ENCODE peak calls at places on chromosome 20, in nine cellular contexts. One of them, this sample, is unnamed. For H3K4me1, the result is how much of the 10 kb centered on the place peaks cover.

GRCh38 chr20:49270177-49270576 is 7.7 kb downstream of the ZNFX1 start:
- DNase-seq in lower lobe of right lung: no peak
- DNase-seq in stomach: no peak
- DNase-seq in GM23338: no peak
- DNase-seq in pancreas: no peak
- DNase-seq in HepG2: no peak
- DNase-seq in heart right ventricle: no peak
- DNase-seq in PC-9: no peak
- DNase-seq in heart left ventricle: no peak
- DNase-seq in this sample: no peak

GRCh38 chr20:58293453-58293852 is 16.1 kb upstream of the RAB22A start:
- DNase-seq in HepG2: peak
- DNase-seq in heart left ventricle: peak
- DNase-seq in stomach: no peak
- DNase-seq in heart right ventricle: peak
- DNase-seq in pancreas: no peak
- DNase-seq in PC-9: no peak
- DNase-seq in lower lobe of right lung: no peak
- DNase-seq in GM23338: peak
- DNase-seq in this sample: no peak

GRCh38 chr20:58228484-58229197 is at the start of gene ANKRD60:
- DNase-seq in lower lobe of right lung: no peak
- DNase-seq in HepG2: no peak
- DNase-seq in heart right ventricle: no peak
- DNase-seq in pancreas: no peak
- DNase-seq in stomach: no peak
- DNase-seq in heart left ventricle: no peak
- DNase-seq in PC-9: no peak
- DNase-seq in GM23338: peak
- DNase-seq in this sample: no peak

GRCh38 chr20:12882832-12883506 is 125.8 kb upstream of the SPTLC3 start:
- DNase-seq in lower lobe of right lung: no peak
- DNase-seq in stomach: no peak
- DNase-seq in GM23338: no peak
- DNase-seq in pancreas: no peak
- DNase-seq in HepG2: no peak
- DNase-seq in heart left ventricle: no peak
- DNase-seq in PC-9: no peak
- DNase-seq in heart right ventricle: no peak
- DNase-seq in this sample: no peak

GRCh38 chr20:32535316-32535952 is 49.7 kb downstream of the NOL4L start:
- DNase-seq in lower lobe of right lung: peak
- DNase-seq in pancreas: no peak
- DNase-seq in heart left ventricle: no peak
- DNase-seq in GM23338: no peak
- DNase-seq in stomach: no peak
- DNase-seq in PC-9: no peak
- DNase-seq in heart right ventricle: no peak
- DNase-seq in HepG2: no peak
- DNase-seq in this sample: no peak

GRCh38 chr20:52748235-52748950 is 223.8 kb upstream of the TSHZ2 start:
- DNase-seq in heart right ventricle: no peak
- DNase-seq in PC-9: no peak
- DNase-seq in lower lobe of right lung: no peak
- DNase-seq in HepG2: no peak
- DNase-seq in heart left ventricle: no peak
- DNase-seq in GM23338: no peak
- DNase-seq in stomach: no peak
- DNase-seq in pancreas: no peak
- DNase-seq in this sample: no peak

GRCh38 chr20:53926428-53927028 is 143.9 kb downstream of the BCAS1 start:
- DNase-seq in GM23338: no peak
- DNase-seq in lower lobe of right lung: no peak
- DNase-seq in HepG2: peak
- DNase-seq in stomach: peak
- DNase-seq in PC-9: peak
- DNase-seq in heart right ventricle: no peak
- DNase-seq in heart left ventricle: no peak
- DNase-seq in pancreas: no peak
- DNase-seq in this sample: no peak

GRCh38 chr20:63848003-63848911 is 13.0 kb upstream of the ABHD16B start:
- DNase-seq in stomach: no peak
- DNase-seq in heart left ventricle: peak
- DNase-seq in pancreas: no peak
- DNase-seq in lower lobe of right lung: no peak
- DNase-seq in PC-9: peak
- DNase-seq in HepG2: no peak
- DNase-seq in heart right ventricle: no peak
- DNase-seq in GM23338: no peak
- DNase-seq in this sample: no peak

GRCh38 chr20:9442858-9443257 is 71.5 kb upstream of the LAMP5 start:
- DNase-seq in lower lobe of right lung: no peak
- DNase-seq in PC-9: no peak
- DNase-seq in heart right ventricle: no peak
- DNase-seq in pancreas: peak
- DNase-seq in GM23338: no peak
- DNase-seq in heart left ventricle: no peak
- DNase-seq in stomach: peak
- DNase-seq in HepG2: peak
- DNase-seq in this sample: no peak

DNA sequence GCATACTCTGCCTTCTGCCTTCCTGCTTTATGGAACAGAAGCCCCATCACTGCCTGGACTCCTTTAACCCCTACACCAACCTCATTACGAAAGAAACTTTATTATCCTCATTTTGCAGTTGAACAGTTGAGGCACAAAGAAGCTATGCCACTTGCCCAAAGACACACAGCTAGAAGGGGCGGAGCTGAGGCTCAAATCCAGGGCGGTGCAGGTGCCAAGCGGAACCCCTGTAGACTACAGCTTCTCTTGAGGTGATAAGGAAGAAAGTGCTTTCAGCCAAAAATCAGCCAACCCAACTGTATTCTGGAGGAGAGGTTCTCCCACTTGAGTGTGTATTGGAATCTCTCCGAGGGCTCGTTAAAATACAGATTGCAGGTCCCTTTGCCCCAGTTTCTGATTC is 90.5 kb downstream of the PRND start:
- DNase-seq in lower lobe of right lung: no peak
- DNase-seq in pancreas: no peak
- DNase-seq in heart right ventricle: no peak
- DNase-seq in GM23338: no peak
- DNase-seq in stomach: no peak
- DNase-seq in HepG2: no peak
- DNase-seq in heart left ventricle: no peak
- DNase-seq in PC-9: no peak
- DNase-seq in this sample: no peak
- H3K4me1 ChIP-seq in lower lobe of right lung: half or more
- H3K4me1 ChIP-seq in pancreas: under half
- H3K4me1 ChIP-seq in heart right ventricle: under half
- H3K4me1 ChIP-seq in GM23338: under half
- H3K4me1 ChIP-seq in stomach: under half
- H3K4me1 ChIP-seq in HepG2: under half
- H3K4me1 ChIP-seq in heart left ventricle: under half
- H3K4me1 ChIP-seq in PC-9: under half
- H3K4me1 ChIP-seq in this sample: under half

DNA sequence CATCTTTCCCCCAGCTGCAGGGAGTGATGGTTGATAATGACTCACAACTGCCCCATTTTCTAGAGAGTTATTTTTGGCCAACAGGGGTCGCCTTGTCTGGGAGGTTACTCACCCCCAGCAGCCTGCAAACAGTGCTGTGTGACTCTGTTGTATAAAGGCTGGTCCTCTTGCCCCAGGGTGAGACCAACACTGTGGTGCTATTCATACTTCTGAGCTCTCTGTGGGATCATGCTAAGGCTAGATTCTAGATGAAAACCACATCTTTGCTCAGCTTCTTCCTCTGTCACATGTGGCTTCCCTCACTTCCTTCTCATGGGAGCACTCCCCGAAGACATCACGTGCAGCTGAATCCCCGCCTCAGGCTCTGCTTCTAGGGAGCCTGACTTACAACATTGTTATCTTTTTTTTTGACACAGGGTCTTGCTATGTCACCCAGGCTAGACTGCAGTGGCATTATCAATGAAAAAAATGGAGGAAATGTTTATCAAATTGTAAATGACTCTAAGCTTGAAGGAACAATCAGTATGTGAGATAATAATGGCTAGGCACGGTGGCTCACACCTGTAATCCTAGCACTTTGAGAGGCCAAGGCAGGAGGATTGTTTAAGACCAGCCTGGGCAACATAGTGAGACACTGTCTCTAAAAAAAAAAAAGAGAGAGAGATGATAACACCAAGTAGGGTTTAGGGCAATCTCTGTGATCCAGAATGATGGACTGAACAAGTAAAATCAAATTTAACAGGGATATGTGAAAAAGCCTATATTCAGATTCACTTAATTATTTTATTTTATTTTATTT is 55.7 kb upstream of the SLC23A2 start:
- DNase-seq in GM23338: peak
- DNase-seq in heart left ventricle: peak
- DNase-seq in PC-9: peak
- DNase-seq in lower lobe of right lung: peak
- DNase-seq in heart right ventricle: peak
- DNase-seq in HepG2: peak
- DNase-seq in pancreas: no peak
- DNase-seq in stomach: peak
- DNase-seq in this sample: no peak
- TF ChIP-seq CTCF in GM23338: peak
- TF ChIP-seq CTCF in heart left ventricle: peak
- TF ChIP-seq CTCF in PC-9: peak
- TF ChIP-seq CTCF in lower lobe of right lung: peak
- TF ChIP-seq CTCF in heart right ventricle: peak
- TF ChIP-seq CTCF in HepG2: peak
- TF ChIP-seq CTCF in pancreas: no peak
- TF ChIP-seq CTCF in stomach: no peak
- TF ChIP-seq CTCF in this sample: no peak

GRCh38 chr20:45051497-45052060 is 49.3 kb downstream of the KCNS1 start:
- DNase-seq in heart left ventricle: no peak
- DNase-seq in GM23338: no peak
- DNase-seq in lower lobe of right lung: no peak
- DNase-seq in PC-9: no peak
- DNase-seq in pancreas: no peak
- DNase-seq in stomach: no peak
- DNase-seq in heart right ventricle: no peak
- DNase-seq in HepG2: no peak
- DNase-seq in this sample: no peak

GRCh38 chr20:45052698-45053440 is 48.1 kb downstream of the KCNS1 start:
- DNase-seq in heart left ventricle: no peak
- DNase-seq in PC-9: no peak
- DNase-seq in HepG2: no peak
- DNase-seq in lower lobe of right lung: no peak
- DNase-seq in pancreas: no peak
- DNase-seq in GM23338: no peak
- DNase-seq in stomach: no peak
- DNase-seq in heart right ventricle: no peak
- DNase-seq in this sample: no peak

GRCh38 chr20:45047581-45048119 is 53.3 kb downstream of the KCNS1 start:
- DNase-seq in HepG2: no peak
- DNase-seq in heart left ventricle: no peak
- DNase-seq in PC-9: no peak
- DNase-seq in lower lobe of right lung: no peak
- DNase-seq in heart right ventricle: no peak
- DNase-seq in GM23338: no peak
- DNase-seq in stomach: no peak
- DNase-seq in pancreas: no peak
- DNase-seq in this sample: no peak

GRCh38 chr20:45049904-45050471 is 50.9 kb downstream of the KCNS1 start:
- DNase-seq in PC-9: no peak
- DNase-seq in GM23338: no peak
- DNase-seq in HepG2: no peak
- DNase-seq in lower lobe of right lung: no peak
- DNase-seq in pancreas: no peak
- DNase-seq in heart right ventricle: no peak
- DNase-seq in heart left ventricle: no peak
- DNase-seq in stomach: no peak
- DNase-seq in this sample: no peak

DNA sequence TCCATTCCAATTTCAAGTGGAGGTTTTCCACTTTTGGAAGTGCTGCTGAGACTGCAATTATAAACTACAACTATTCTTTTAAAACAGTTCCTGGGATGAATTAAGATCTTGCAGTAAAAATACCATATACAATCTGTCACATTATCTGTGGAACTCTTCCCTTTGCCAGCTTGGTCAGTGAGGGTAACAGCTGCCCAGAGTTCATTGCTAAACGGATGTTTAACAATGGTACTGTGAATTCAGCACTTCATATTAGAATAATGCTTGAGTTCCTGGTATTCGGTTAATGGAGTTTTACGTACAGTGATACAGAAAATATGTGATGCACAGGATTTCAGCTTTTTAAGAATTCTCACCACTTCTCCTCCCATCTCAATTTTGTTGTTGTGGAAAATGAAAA is 51.5 kb downstream of the KCNS1 start:
- DNase-seq in GM23338: no peak
- DNase-seq in stomach: no peak
- DNase-seq in PC-9: no peak
- DNase-seq in lower lobe of right lung: no peak
- DNase-seq in heart left ventricle: no peak
- DNase-seq in HepG2: no peak
- DNase-seq in heart right ventricle: no peak
- DNase-seq in pancreas: no peak
- DNase-seq in this sample: no peak
- H3K4me1 ChIP-seq in GM23338: under half
- H3K4me1 ChIP-seq in stomach: under half
- H3K4me1 ChIP-seq in PC-9: under half
- H3K4me1 ChIP-seq in lower lobe of right lung: under half
- H3K4me1 ChIP-seq in heart left ventricle: under half
- H3K4me1 ChIP-seq in HepG2: under half
- H3K4me1 ChIP-seq in heart right ventricle: under half
- H3K4me1 ChIP-seq in pancreas: under half
- H3K4me1 ChIP-seq in this sample: under half

GRCh38 chr20:34876161-34877001 is at the start of gene ACSS2:
- DNase-seq in lower lobe of right lung: peak
- DNase-seq in PC-9: peak
- DNase-seq in HepG2: peak
- DNase-seq in stomach: peak
- DNase-seq in pancreas: peak
- DNase-seq in heart right ventricle: peak
- DNase-seq in GM23338: peak
- DNase-seq in heart left ventricle: peak
- DNase-seq in this sample: peak

GRCh38 chr20:34877002-34877264 is 521 bp downstream of the ACSS2 start:
- DNase-seq in lower lobe of right lung: no peak
- DNase-seq in heart right ventricle: no peak
- DNase-seq in HepG2: no peak
- DNase-seq in stomach: no peak
- DNase-seq in heart left ventricle: no peak
- DNase-seq in GM23338: peak
- DNase-seq in PC-9: no peak
- DNase-seq in pancreas: no peak
- DNase-seq in this sample: no peak

GRCh38 chr20:34874094-34874654 is 1.5 kb upstream of the GGT7 start:
- DNase-seq in stomach: peak
- DNase-seq in pancreas: peak
- DNase-seq in HepG2: peak
- DNase-seq in heart left ventricle: peak
- DNase-seq in PC-9: peak
- DNase-seq in heart right ventricle: peak
- DNase-seq in GM23338: peak
- DNase-seq in lower lobe of right lung: peak
- DNase-seq in this sample: peak

GRCh38 chr20:34873583-34874093 is 982 bp upstream of the GGT7 start:
- DNase-seq in stomach: no peak
- DNase-seq in PC-9: no peak
- DNase-seq in heart right ventricle: no peak
- DNase-seq in pancreas: no peak
- DNase-seq in GM23338: no peak
- DNase-seq in heart left ventricle: no peak
- DNase-seq in lower lobe of right lung: no peak
- DNase-seq in HepG2: no peak
- DNase-seq in this sample: no peak

GRCh38 chr20:34875657-34876160 is 703 bp upstream of the ACSS2 start:
- DNase-seq in HepG2: no peak
- DNase-seq in heart left ventricle: no peak
- DNase-seq in pancreas: no peak
- DNase-seq in PC-9: no peak
- DNase-seq in lower lobe of right lung: no peak
- DNase-seq in GM23338: no peak
- DNase-seq in heart right ventricle: no peak
- DNase-seq in stomach: no peak
- DNase-seq in this sample: no peak
- TF ChIP-seq CTCF in HepG2: peak
- TF ChIP-seq CTCF in heart left ventricle: no peak
- TF ChIP-seq CTCF in pancreas: no peak
- TF ChIP-seq CTCF in PC-9: peak
- TF ChIP-seq CTCF in lower lobe of right lung: peak
- TF ChIP-seq CTCF in GM23338: peak
- TF ChIP-seq CTCF in heart right ventricle: peak
- TF ChIP-seq CTCF in stomach: no peak
- TF ChIP-seq CTCF in this sample: peak

This sample was measured in esophagus squamous epithelium.